ENCODE peak calls at places on chromosomes 2 and 18, in ten cellular contexts. J is stomach, R is IMR-90, P is GM12892, N is uterus, O is HCT116, E is A549, G is adrenal gland, X is H54, Q is Peyer's patch. B is an unnamed sample.
A peak's percentile ranks its signal among the peaks of the same experiment; 100 is the strongest.

GRCh38 chr18:10377956-10378355 is 76.5 kb upstream of the APCDD1 start:
- DNase-seq in J (no peak), R (peak; percentile 88), P (no peak), N (no peak), O (no peak), E (no peak), G (no peak), X (no peak), Q (no peak), B (no peak)

GRCh38 chr2:64524604-64525322 is 635 bp downstream of the AFTPH start:
- DNase-seq in J (peak; percentile 44), R (peak; percentile 7), P (no peak), N (no peak), O (no peak), E (peak; percentile 26), G (peak; percentile 53), X (no peak), Q (peak; percentile 59), B (peak; percentile 88)

GRCh38 chr2:55268288-55268906 is 634 bp downstream of the MTIF2 start:
- DNase-seq in J (no peak), R (no peak), P (no peak), N (no peak), O (no peak), E (no peak), G (no peak), X (no peak), Q (no peak), B (no peak)

GRCh38 chr2:37387143-37387835 is 42.9 kb downstream of the QPCT start:
- DNase-seq in J (no peak), R (peak; percentile 93), P (no peak), N (no peak), O (no peak), E (no peak), G (no peak), X (no peak), Q (no peak), B (no peak)

GRCh38 chr2:2664989-2665833 is 334.1 kb upstream of the MYT1L start:
- DNase-seq in J (no peak), R (peak; percentile 86), P (no peak), N (no peak), O (peak; percentile 16), E (peak; percentile 85), G (peak; percentile 96), X (peak; percentile 82), Q (no peak), B (no peak)

GRCh38 chr2:38409136-38409903 is 32.2 kb upstream of the ATL2 start:
- DNase-seq in J (peak; percentile 63), R (no peak), P (peak; percentile 19), N (peak; percentile 52), O (no peak), E (no peak), G (peak; percentile 82), X (no peak), Q (no peak), B (no peak)

GRCh38 chr18:42341423-42341822 is 386.4 kb downstream of the PIK3C3 start:
- DNase-seq in J (no peak), R (no peak), P (no peak), N (no peak), O (no peak), E (no peak), G (no peak), X (no peak), Q (no peak), B (no peak)

GRCh38 chr2:54212456-54212855 is 43.6 kb downstream of the TSPYL6 start:
- DNase-seq in J (no peak), R (peak; percentile 96), P (no peak), N (no peak), O (no peak), E (no peak), G (peak; percentile 44), X (peak; percentile 57), Q (no peak), B (no peak)

GRCh38 chr2:15631883-15632282 is 40.2 kb downstream of the DDX1 start:
- DNase-seq in J (no peak), R (no peak), P (no peak), N (no peak), O (no peak), E (no peak), G (no peak), X (no peak), Q (no peak), B (no peak)

GRCh38 chr2:204533629-204534370 is 11.5 kb upstream of the PARD3B start:
- DNase-seq in J (no peak), R (peak; percentile 69), P (no peak), N (no peak), O (no peak), E (no peak), G (no peak), X (no peak), Q (no peak), B (no peak)

GRCh38 chr18:49096021-49096420 is 145.3 kb upstream of the SMAD7 start:
- DNase-seq in J (no peak), R (no peak), P (no peak), N (no peak), O (no peak), E (no peak), G (no peak), X (no peak), Q (no peak), B (no peak)
- TF ChIP-seq POLR2A in J (no peak), R (no peak), P (no peak), N (no peak), O (no peak), E (no peak), G (no peak), X (no peak), Q (no peak), B (no peak)

GRCh38 chr18:31943895-31944816 is 1.2 kb upstream of the TRAPPC8 start:
- DNase-seq in J (no peak), R (no peak), P (no peak), N (no peak), O (no peak), E (no peak), G (no peak), X (no peak), Q (peak; percentile 34), B (no peak)

GRCh38 chr18:31946305-31947046 is 3.5 kb upstream of the TRAPPC8 start:
- DNase-seq in J (no peak), R (no peak), P (no peak), N (no peak), O (no peak), E (no peak), G (no peak), X (no peak), Q (peak; percentile 34), B (peak; percentile 10)

GRCh38 chr18:31942301-31942998 is 478 bp downstream of the TRAPPC8 start:
- DNase-seq in J (no peak), R (peak; percentile 54), P (peak; percentile 49), N (no peak), O (no peak), E (peak; percentile 7), G (peak; percentile 55), X (peak; percentile 11), Q (peak; percentile 62), B (peak; percentile 88)

GRCh38 chr18:31941010-31941809 is 1.7 kb downstream of the TRAPPC8 start:
- DNase-seq in J (no peak), R (no peak), P (no peak), N (no peak), O (no peak), E (no peak), G (no peak), X (no peak), Q (no peak), B (no peak)

DNA sequence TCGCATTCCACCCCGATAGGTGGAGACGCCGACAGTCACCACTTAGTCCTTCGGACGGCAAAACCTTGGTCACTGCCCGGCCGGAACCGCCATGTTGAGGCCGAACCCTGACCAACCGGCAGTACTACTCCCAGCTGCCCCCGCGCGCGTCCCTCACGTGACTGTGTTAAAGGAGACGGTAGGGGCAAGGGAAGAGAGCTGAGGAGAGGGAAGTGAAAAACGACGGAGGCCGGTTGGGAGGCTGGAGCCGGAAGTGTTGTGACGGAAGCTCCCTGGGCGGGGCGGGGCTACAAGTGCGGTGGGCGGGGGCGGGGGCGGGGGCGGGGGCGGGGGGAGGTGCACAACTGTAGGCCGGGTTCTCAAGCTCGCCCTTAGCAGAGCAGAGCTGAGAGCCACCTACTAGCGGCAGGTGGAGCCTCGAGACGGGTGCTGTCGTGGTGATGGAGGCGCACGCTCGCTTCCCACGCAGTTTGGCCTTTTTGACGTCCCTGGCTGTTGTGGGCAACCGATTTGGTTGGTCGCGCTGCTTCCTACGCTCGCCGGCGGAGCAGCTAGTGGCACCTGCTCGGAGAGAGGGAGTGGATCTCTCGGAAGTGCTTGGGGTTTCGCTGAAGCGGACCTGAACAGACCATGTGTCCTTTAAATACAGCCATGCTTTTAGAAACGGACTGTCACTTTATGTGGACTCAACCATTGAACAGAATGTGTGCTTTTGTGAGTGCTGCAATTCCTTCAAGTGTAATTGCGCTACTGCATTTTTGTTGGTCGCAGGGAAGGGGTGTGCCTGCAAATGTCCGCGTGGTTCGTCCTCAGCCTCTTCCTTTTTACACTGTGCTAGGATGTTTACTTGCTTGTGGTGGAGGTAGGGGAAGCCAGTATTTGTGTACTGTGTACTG is at the start of gene TRAPPC8:
- DNase-seq in J (peak; percentile 99), R (peak; percentile 98), P (peak; percentile 87), N (peak; percentile 94), O (peak; percentile 96), E (peak; percentile 84), G (peak; percentile 100), X (peak; percentile 79), Q (peak; percentile 99), B (peak; percentile 98)
- TF ChIP-seq POLR2A in J (no peak), R (peak; percentile 89), P (peak; percentile 90), N (no peak), O (peak; percentile 73), E (peak; percentile 55), G (peak; percentile 83), X (peak; percentile 86), Q (peak; percentile 70), B (no peak)

DNA sequence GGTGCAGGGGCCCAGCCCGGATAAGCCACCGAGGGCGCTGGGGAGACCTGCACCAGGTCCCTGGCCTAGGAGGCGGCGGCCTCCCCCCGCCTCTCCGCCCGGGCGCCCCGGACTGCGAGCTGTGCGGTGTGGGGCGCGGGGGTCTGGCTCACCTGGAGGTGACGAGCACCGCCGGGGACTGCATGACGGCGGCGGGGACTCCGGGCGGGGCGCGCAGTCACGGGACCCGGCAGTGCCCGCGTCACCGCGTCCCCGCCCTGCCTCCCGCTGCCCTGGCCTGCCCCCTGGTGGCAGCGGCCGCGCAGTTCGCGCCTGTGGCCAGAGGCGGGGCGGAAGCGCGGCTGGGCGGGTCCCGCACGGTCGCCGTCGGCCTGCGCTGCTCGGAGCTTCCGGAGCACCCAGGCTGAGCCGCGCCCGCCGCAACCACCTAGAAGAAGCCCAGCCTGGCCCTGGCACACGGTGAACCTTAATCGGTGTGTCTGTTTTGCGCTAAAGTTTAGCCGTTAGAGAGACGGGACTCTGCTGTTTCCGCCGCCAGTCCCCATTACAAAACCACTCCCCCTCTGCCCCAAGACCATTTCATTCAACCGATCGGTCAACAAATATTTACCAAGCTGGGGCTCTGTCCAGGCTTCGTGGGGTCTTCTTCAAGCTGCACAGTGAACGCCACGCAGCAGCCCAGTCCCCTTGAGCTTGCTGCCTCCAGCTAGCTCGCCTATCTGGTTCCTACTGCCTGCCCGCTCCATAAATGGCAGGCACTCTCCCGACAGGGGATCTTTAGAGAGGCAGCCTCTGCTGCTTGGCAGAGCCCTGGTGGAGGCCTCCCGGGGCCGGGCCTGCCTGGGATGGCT is at the start of gene HS1BP3:
- DNase-seq in J (peak; percentile 92), R (peak; percentile 65), P (peak; percentile 98), N (peak; percentile 87), O (peak; percentile 28), E (peak; percentile 85), G (peak; percentile 83), X (peak; percentile 93), Q (peak; percentile 93), B (peak; percentile 97)
- TF ChIP-seq POLR2A in J (no peak), R (peak; percentile 70), P (peak; percentile 73), N (peak; percentile 87), O (peak; percentile 84), E (peak; percentile 92), G (peak; percentile 83), X (peak; percentile 60), Q (peak; percentile 88), B (peak; percentile 55)

GRCh38 chr2:218285604-218286003 is 6.7 kb downstream of the TMBIM1 start:
- DNase-seq in J (peak; percentile 84), R (peak; percentile 48), P (no peak), N (peak; percentile 50), O (no peak), E (no peak), G (peak; percentile 90), X (no peak), Q (no peak), B (peak; percentile 66)
- TF ChIP-seq POLR2A in J (no peak), R (no peak), P (no peak), N (no peak), O (no peak), E (no peak), G (peak; percentile 59), X (no peak), Q (no peak), B (no peak)